ENCODE peak calls at places on chromosomes 16 and 17, in five cellular contexts. B is stimulated activated effector memory CD8-positive, alpha-beta T cell treated with anti-CD3 and anti-CD28 coated beads, Interleukin-12 subunit alpha, Interleukin-12 subunit beta, amount 100 ng/mL, for 72 hours; D is mucosa of descending colon; E is CD8-positive, alpha-beta T cell; W is WTC11. Z is an unnamed sample.

GRCh38 chr16:49951568-49952195 is 73.3 kb upstream of the CNEP1R1 start:
- ATAC-seq in E (no peak), D (no peak), B (no peak), W (peak), Z (no peak)

GRCh38 chr17:511001-511690 is 158.5 kb upstream of the RPH3AL start:
- ATAC-seq in W (no peak), B (no peak), E (no peak), D (peak), Z (no peak)

GRCh38 chr17:8712698-8713097 is 31.9 kb downstream of the CCDC42 start:
- ATAC-seq in E (no peak), D (no peak), B (no peak), W (no peak), Z (no peak)

GRCh38 chr17:50614471-50615051 is 20.1 kb upstream of the ABCC3 start:
- ATAC-seq in E (no peak), D (no peak), B (no peak), W (no peak), Z (no peak)

GRCh38 chr16:88309905-88310259 is 72.9 kb upstream of the ZNF469 start:
- ATAC-seq in W (peak), E (no peak), D (peak), B (peak), Z (peak)

GRCh38 chr16:30777591-30778297 is 9.3 kb downstream of the ZNF629 start:
- ATAC-seq in D (no peak), B (no peak), E (no peak), W (no peak), Z (no peak)

GRCh38 chr17:44071198-44071520 is 624 bp downstream of the G6PC3 start:
- ATAC-seq in B (no peak), W (no peak), D (no peak), E (peak), Z (no peak)

GRCh38 chr17:56870163-56870651 is 36.3 kb downstream of the DGKE start:
- ATAC-seq in W (no peak), D (no peak), B (peak), E (peak), Z (no peak)

GRCh38 chr17:66387391-66387981 is 85.1 kb downstream of the PRKCA start:
- ATAC-seq in D (peak), B (no peak), E (no peak), W (peak), Z (no peak)

GRCh38 chr16:88940196-88941050 is 36.6 kb downstream of the CBFA2T3 start:
- ATAC-seq in B (peak), W (peak), E (peak), D (peak), Z (no peak)

GRCh38 chr16:52450906-52451305 is 96.0 kb downstream of the TOX3 start:
- ATAC-seq in B (no peak), E (no peak), W (no peak), D (no peak), Z (no peak)

GRCh38 chr16:30185141-30185682 is 1.8 kb downstream of the CORO1A start:
- ATAC-seq in D (no peak), W (no peak), E (peak), B (peak), Z (no peak)

GRCh38 chr16:69890891-69891282 is 60.2 kb upstream of the CLEC18A start:
- ATAC-seq in B (no peak), E (no peak), W (peak), D (peak), Z (no peak)

GRCh38 chr17:78693346-78694083 is 88.6 kb downstream of the CYTH1 start:
- ATAC-seq in E (no peak), D (no peak), B (no peak), W (no peak), Z (no peak)

GRCh38 chr16:86895609-86896008 is 317.3 kb downstream of the FOXL1 start:
- ATAC-seq in D (no peak), B (no peak), E (no peak), W (peak), Z (no peak)

GRCh38 chr17:35129154-35129972 is 7.9 kb downstream of the FNDC8 start:
- ATAC-seq in E (no peak), B (no peak), D (no peak), W (peak), Z (peak)